ENCODE peak calls at places on chromosomes 4 and X, in six cellular contexts. One of them, this sample, is unnamed. For H3K79me2, the result is how much of the 10 kb centered on the place peaks cover.

GRCh38 chr4:87497141-87497540 is 32.0 kb downstream of the SPARCL1 start:
- DNase-seq in GM23338: peak
- DNase-seq in PC-3: peak
- DNase-seq in HCT116: no peak
- DNase-seq in neural progenitor cell: peak
- DNase-seq in SK-N-SH: no peak
- DNase-seq in this sample: no peak

GRCh38 chrX:49172280-49172780 is 632 bp downstream of the PLP2 start:
- DNase-seq in SK-N-SH: peak
- DNase-seq in PC-3: peak
- DNase-seq in HCT116: no peak
- DNase-seq in GM23338: peak
- DNase-seq in neural progenitor cell: no peak
- DNase-seq in this sample: peak

GRCh38 chr4:97923096-97923495 is 220.2 kb downstream of the STPG2 start:
- DNase-seq in SK-N-SH: no peak
- DNase-seq in GM23338: no peak
- DNase-seq in neural progenitor cell: no peak
- DNase-seq in HCT116: no peak
- DNase-seq in PC-3: no peak
- DNase-seq in this sample: no peak

GRCh38 chrX:136125106-136125505 is 22.2 kb upstream of the FHL1 start:
- DNase-seq in HCT116: no peak
- DNase-seq in SK-N-SH: no peak
- DNase-seq in PC-3: no peak
- DNase-seq in GM23338: no peak
- DNase-seq in neural progenitor cell: no peak
- DNase-seq in this sample: no peak

GRCh38 chr4:1299301-1299860 is 9.7 kb downstream of the MAEA start:
- DNase-seq in PC-3: no peak
- DNase-seq in HCT116: no peak
- DNase-seq in GM23338: no peak
- DNase-seq in neural progenitor cell: no peak
- DNase-seq in SK-N-SH: no peak
- DNase-seq in this sample: no peak

GRCh38 chrX:56733459-56734046 is 4.5 kb downstream of the NBDY start:
- DNase-seq in GM23338: peak
- DNase-seq in neural progenitor cell: peak
- DNase-seq in SK-N-SH: peak
- DNase-seq in PC-3: peak
- DNase-seq in HCT116: no peak
- DNase-seq in this sample: peak

GRCh38 chrX:135740683-135741149 is 27.3 kb downstream of the CT45A3 start:
- DNase-seq in PC-3: peak
- DNase-seq in HCT116: peak
- DNase-seq in neural progenitor cell: peak
- DNase-seq in SK-N-SH: peak
- DNase-seq in GM23338: peak
- DNase-seq in this sample: peak

GRCh38 chr4:152459326-152459725 is 76.6 kb downstream of the FBXW7 start:
- DNase-seq in GM23338: no peak
- DNase-seq in SK-N-SH: no peak
- DNase-seq in PC-3: no peak
- DNase-seq in neural progenitor cell: no peak
- DNase-seq in HCT116: no peak
- DNase-seq in this sample: no peak

GRCh38 chr4:55758081-55758480 is 61.5 kb upstream of the EXOC1L start:
- DNase-seq in PC-3: no peak
- DNase-seq in GM23338: no peak
- DNase-seq in SK-N-SH: no peak
- DNase-seq in HCT116: no peak
- DNase-seq in neural progenitor cell: no peak
- DNase-seq in this sample: no peak

GRCh38 chr4:8856835-8857590 is 14.6 kb downstream of the HMX1 start:
- DNase-seq in SK-N-SH: no peak
- DNase-seq in HCT116: no peak
- DNase-seq in neural progenitor cell: peak
- DNase-seq in PC-3: no peak
- DNase-seq in GM23338: peak
- DNase-seq in this sample: no peak

GRCh38 chr4:35125995-35126712 is 1118.2 kb downstream of the ARAP2 start:
- DNase-seq in neural progenitor cell: no peak
- DNase-seq in SK-N-SH: no peak
- DNase-seq in HCT116: no peak
- DNase-seq in PC-3: no peak
- DNase-seq in GM23338: no peak
- DNase-seq in this sample: no peak

GRCh38 chrX:50988649-50989048 is 78.1 kb downstream of the BMP15 start:
- DNase-seq in HCT116: no peak
- DNase-seq in SK-N-SH: peak
- DNase-seq in neural progenitor cell: peak
- DNase-seq in GM23338: peak
- DNase-seq in PC-3: peak
- DNase-seq in this sample: peak

GRCh38 chrX:125778256-125778655 is 387.8 kb downstream of the DCAF12L2 start:
- DNase-seq in HCT116: no peak
- DNase-seq in GM23338: no peak
- DNase-seq in SK-N-SH: no peak
- DNase-seq in neural progenitor cell: no peak
- DNase-seq in PC-3: peak
- DNase-seq in this sample: no peak

GRCh38 chr4:135694066-135694465 is 1492.5 kb upstream of the PABPC4L start:
- DNase-seq in GM23338: no peak
- DNase-seq in SK-N-SH: no peak
- DNase-seq in neural progenitor cell: no peak
- DNase-seq in HCT116: no peak
- DNase-seq in PC-3: no peak
- DNase-seq in this sample: no peak

GRCh38 chrX:154401045-154401799 is 3.0 kb downstream of the RPL10 start:
- DNase-seq in neural progenitor cell: no peak
- DNase-seq in SK-N-SH: no peak
- DNase-seq in GM23338: peak
- DNase-seq in HCT116: no peak
- DNase-seq in PC-3: peak
- DNase-seq in this sample: no peak

GRCh38 chr4:155403886-155404285 is 27.1 kb upstream of the MAP9 start:
- DNase-seq in PC-3: peak
- DNase-seq in GM23338: peak
- DNase-seq in SK-N-SH: peak
- DNase-seq in neural progenitor cell: peak
- DNase-seq in HCT116: peak
- DNase-seq in this sample: peak

GRCh38 chr4:123587983-123588494 is 191.4 kb downstream of the SPRY1 start:
- DNase-seq in PC-3: peak
- DNase-seq in SK-N-SH: peak
- DNase-seq in GM23338: no peak
- DNase-seq in HCT116: peak
- DNase-seq in neural progenitor cell: no peak
- DNase-seq in this sample: no peak

GRCh38 chrX:16143968-16144367 is 20.6 kb downstream of the GRPR start:
- DNase-seq in SK-N-SH: no peak
- DNase-seq in GM23338: no peak
- DNase-seq in neural progenitor cell: no peak
- DNase-seq in PC-3: no peak
- DNase-seq in HCT116: no peak
- DNase-seq in this sample: no peak

GRCh38 chr4:123449780-123450179 is 53.2 kb downstream of the SPRY1 start:
- DNase-seq in GM23338: no peak
- DNase-seq in neural progenitor cell: no peak
- DNase-seq in PC-3: peak
- DNase-seq in HCT116: no peak
- DNase-seq in SK-N-SH: no peak
- DNase-seq in this sample: peak

GRCh38 chr4:156896536-156896935 is 75.1 kb downstream of the PDGFC start:
- DNase-seq in HCT116: no peak
- DNase-seq in PC-3: no peak
- DNase-seq in neural progenitor cell: no peak
- DNase-seq in GM23338: no peak
- DNase-seq in SK-N-SH: no peak
- DNase-seq in this sample: no peak

GRCh38 chrX:151981129-151981528 is 6.7 kb upstream of the GABRE start:
- DNase-seq in PC-3: peak
- DNase-seq in neural progenitor cell: no peak
- DNase-seq in GM23338: no peak
- DNase-seq in SK-N-SH: no peak
- DNase-seq in HCT116: no peak
- DNase-seq in this sample: no peak

GRCh38 chr4:14853186-14853946 is 148.9 kb upstream of the CPEB2 start:
- DNase-seq in SK-N-SH: no peak
- DNase-seq in GM23338: peak
- DNase-seq in PC-3: peak
- DNase-seq in neural progenitor cell: no peak
- DNase-seq in HCT116: no peak
- DNase-seq in this sample: no peak

GRCh38 chrX:23752740-23753435 is 9.8 kb upstream of the ACOT9 start:
- DNase-seq in neural progenitor cell: no peak
- DNase-seq in PC-3: peak
- DNase-seq in GM23338: no peak
- DNase-seq in HCT116: no peak
- DNase-seq in SK-N-SH: no peak
- DNase-seq in this sample: no peak

GRCh38 chrX:790031-790430 is 159.4 kb downstream of the SHOX start:
- DNase-seq in PC-3: no peak
- DNase-seq in neural progenitor cell: peak
- DNase-seq in SK-N-SH: no peak
- DNase-seq in HCT116: no peak
- DNase-seq in GM23338: peak
- DNase-seq in this sample: no peak

GRCh38 chr4:177125656-177126055 is 184.0 kb upstream of the NEIL3 start:
- DNase-seq in HCT116: no peak
- DNase-seq in PC-3: no peak
- DNase-seq in neural progenitor cell: no peak
- DNase-seq in SK-N-SH: no peak
- DNase-seq in GM23338: no peak
- DNase-seq in this sample: no peak

GRCh38 chrX:51296138-51296537 is 36.5 kb upstream of the NUDT10 start:
- DNase-seq in SK-N-SH: no peak
- DNase-seq in HCT116: no peak
- DNase-seq in GM23338: no peak
- DNase-seq in PC-3: no peak
- DNase-seq in neural progenitor cell: no peak
- DNase-seq in this sample: no peak

GRCh38 chrX:69761633-69762032 is 145.7 kb downstream of the EDA start:
- DNase-seq in GM23338: no peak
- DNase-seq in PC-3: no peak
- DNase-seq in HCT116: no peak
- DNase-seq in SK-N-SH: no peak
- DNase-seq in neural progenitor cell: no peak
- DNase-seq in this sample: no peak

GRCh38 chrX:43313035-43313434 is 343.1 kb upstream of the MAOA start:
- DNase-seq in neural progenitor cell: no peak
- DNase-seq in PC-3: no peak
- DNase-seq in GM23338: no peak
- DNase-seq in HCT116: no peak
- DNase-seq in SK-N-SH: no peak
- DNase-seq in this sample: no peak

GRCh38 chr4:150828159-150828558 is 186.9 kb downstream of the LRBA start:
- DNase-seq in HCT116: no peak
- DNase-seq in SK-N-SH: no peak
- DNase-seq in neural progenitor cell: no peak
- DNase-seq in GM23338: no peak
- DNase-seq in PC-3: no peak
- DNase-seq in this sample: peak

GRCh38 chr4:6935961-6936360 is 26.3 kb downstream of the TBC1D14 start:
- DNase-seq in PC-3: no peak
- DNase-seq in HCT116: no peak
- DNase-seq in SK-N-SH: no peak
- DNase-seq in neural progenitor cell: no peak
- DNase-seq in GM23338: no peak
- DNase-seq in this sample: no peak
- TF ChIP-seq EZH2phosphoT487 in PC-3: no peak
- TF ChIP-seq EZH2phosphoT487 in HCT116: no peak
- TF ChIP-seq EZH2phosphoT487 in SK-N-SH: no peak
- TF ChIP-seq EZH2phosphoT487 in neural progenitor cell: no peak
- TF ChIP-seq EZH2phosphoT487 in GM23338: no peak
- TF ChIP-seq EZH2phosphoT487 in this sample: no peak

DNA sequence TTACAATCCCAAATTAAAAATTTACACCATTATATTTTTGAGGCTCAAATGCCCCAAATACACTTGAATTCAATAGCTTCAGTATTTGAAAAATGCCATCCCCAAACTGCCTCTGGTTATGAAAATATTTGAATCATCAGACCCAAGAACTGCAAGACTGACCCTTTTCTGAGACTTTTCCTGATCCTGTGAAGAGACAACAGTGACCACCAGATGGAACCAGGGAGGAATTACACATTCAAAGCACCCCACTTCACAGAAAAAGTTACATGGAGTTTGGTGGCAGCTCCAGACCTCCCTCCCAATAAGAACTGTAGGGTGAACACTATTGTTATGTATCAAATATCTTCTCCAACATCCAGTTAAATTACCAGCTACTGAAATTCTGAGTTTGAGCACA is 44.0 kb upstream of the SCD5 start:
- DNase-seq in PC-3: no peak
- DNase-seq in GM23338: peak
- DNase-seq in SK-N-SH: peak
- DNase-seq in neural progenitor cell: peak
- DNase-seq in HCT116: no peak
- DNase-seq in this sample: no peak
- TF ChIP-seq CTCF in PC-3: peak
- TF ChIP-seq CTCF in GM23338: peak
- TF ChIP-seq CTCF in SK-N-SH: peak
- TF ChIP-seq CTCF in neural progenitor cell: peak
- TF ChIP-seq CTCF in HCT116: peak
- TF ChIP-seq CTCF in this sample: no peak

DNA sequence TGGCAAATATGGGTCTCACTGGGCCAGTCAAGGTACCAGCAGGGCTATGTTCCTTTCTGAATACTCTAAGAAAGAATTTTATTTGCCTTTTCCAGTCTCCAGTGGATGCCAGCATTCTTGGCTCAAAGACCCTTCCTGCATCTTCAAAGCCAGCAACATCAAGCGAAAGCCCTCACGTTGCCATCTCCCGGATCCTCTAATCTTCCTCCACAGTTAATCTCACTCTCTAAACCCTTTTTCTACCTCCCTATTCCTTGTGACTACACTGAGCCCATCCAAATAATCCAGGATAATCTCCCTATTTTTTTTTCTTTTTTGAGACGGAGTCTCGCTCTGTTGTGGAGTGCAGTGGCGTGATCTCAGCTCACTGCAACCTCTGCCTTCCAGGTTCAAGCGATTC is 23.4 kb downstream of the RFC1 start:
- DNase-seq in SK-N-SH: no peak
- DNase-seq in GM23338: no peak
- DNase-seq in neural progenitor cell: no peak
- DNase-seq in PC-3: no peak
- DNase-seq in HCT116: no peak
- DNase-seq in this sample: no peak
- H3K79me2 ChIP-seq in SK-N-SH: half or more
- H3K79me2 ChIP-seq in GM23338: half or more
- H3K79me2 ChIP-seq in neural progenitor cell: half or more
- H3K79me2 ChIP-seq in PC-3: under half
- H3K79me2 ChIP-seq in HCT116: half or more
- H3K79me2 ChIP-seq in this sample: half or more

DNA sequence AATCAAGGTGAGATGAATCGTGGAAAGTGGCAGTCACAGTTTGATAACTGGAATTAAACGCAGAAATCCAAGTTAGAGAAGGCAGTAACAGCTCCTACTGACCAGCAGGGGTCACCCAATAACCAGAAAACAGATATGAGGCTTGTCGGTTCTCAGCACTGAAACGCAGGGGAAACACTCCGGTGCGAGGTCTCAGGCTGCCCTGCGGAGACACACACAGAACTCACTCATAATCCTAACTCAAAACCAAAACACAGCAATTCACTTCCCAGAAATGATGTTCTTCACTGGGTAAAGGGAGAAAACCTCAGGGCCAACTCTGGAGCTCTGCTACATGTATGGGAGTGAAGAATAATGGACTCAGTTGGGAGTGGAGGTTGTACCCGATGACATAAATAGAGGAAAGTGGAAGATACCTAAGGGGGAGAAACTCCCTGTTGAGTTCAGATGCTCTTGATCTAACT is 384.4 kb downstream of the RAPGEF2 start:
- DNase-seq in GM23338: peak
- DNase-seq in HCT116: peak
- DNase-seq in SK-N-SH: peak
- DNase-seq in neural progenitor cell: peak
- DNase-seq in PC-3: peak
- DNase-seq in this sample: peak
- TF ChIP-seq EZH2phosphoT487 in GM23338: no peak
- TF ChIP-seq EZH2phosphoT487 in HCT116: no peak
- TF ChIP-seq EZH2phosphoT487 in SK-N-SH: no peak
- TF ChIP-seq EZH2phosphoT487 in neural progenitor cell: no peak
- TF ChIP-seq EZH2phosphoT487 in PC-3: no peak
- TF ChIP-seq EZH2phosphoT487 in this sample: no peak